ENCODE peak calls at places on chromosomes 13 and 19, in four cellular contexts. C, R, J and D are unnamed samples.

GRCh38 chr13:28819748-28820098 is 416 bp upstream of the MTUS2 start:
- DNase-seq in C (peak), R (no peak), J (peak), D (no peak)

GRCh38 chr13:59409211-59409610 is 754.5 kb downstream of the DIAPH3 start:
- DNase-seq in C (no peak), R (no peak), J (peak), D (peak)

GRCh38 chr19:6273701-6274601 is 5.8 kb downstream of the MLLT1 start:
- DNase-seq in C (peak), R (peak), J (peak), D (no peak)

GRCh38 chr13:29707876-29708543 is 112.5 kb upstream of the SLC7A1 start:
- DNase-seq in C (peak), R (no peak), J (peak), D (peak)

GRCh38 chr19:52188822-52189744 is 769 bp upstream of the PPP2R1A start:
- DNase-seq in C (no peak), R (no peak), J (no peak), D (peak)

GRCh38 chr19:34321735-34322134 is 43.3 kb upstream of the GPI start:
- DNase-seq in C (no peak), R (no peak), J (no peak), D (no peak)

GRCh38 chr19:33048806-33049676 is 15.6 kb downstream of the RHPN2 start:
- DNase-seq in C (no peak), R (no peak), J (no peak), D (no peak)

GRCh38 chr19:45403781-45404556 is 900 bp downstream of the PPP1R13L start:
- DNase-seq in C (peak), R (no peak), J (no peak), D (no peak)

GRCh38 chr19:4059931-4060620 is 6.6 kb downstream of the ZBTB7A start:
- DNase-seq in C (no peak), R (peak), J (no peak), D (no peak)

GRCh38 chr19:1624458-1624857 is 19.2 kb upstream of the UQCR11 start:
- DNase-seq in C (peak), R (peak), J (peak), D (no peak)

GRCh38 chr13:110387451-110388140 is 80.5 kb downstream of the COL4A2 start:
- DNase-seq in C (peak), R (peak), J (peak), D (no peak)

GRCh38 chr13:112813552-112813951 is 123.7 kb downstream of the ATP11A start:
- DNase-seq in C (no peak), R (no peak), J (no peak), D (no peak)

GRCh38 chr13:33015791-33016323 is 366 bp upstream of the KL start:
- DNase-seq in C (no peak), R (peak), J (no peak), D (no peak)

GRCh38 chr13:47004552-47004951 is 107.7 kb upstream of the HTR2A start:
- DNase-seq in C (no peak), R (no peak), J (no peak), D (no peak)

GRCh38 chr13:66995366-66995663 is 234.8 kb downstream of the PCDH9 start:
- DNase-seq in C (no peak), R (no peak), J (no peak), D (no peak)

GRCh38 chr19:33795370-33796163 is 1.1 kb upstream of the KCTD15 start:
- DNase-seq in C (peak), R (peak), J (peak), D (no peak)

GRCh38 chr19:42846597-42846996 is 32.9 kb downstream of the PSG1 start:
- DNase-seq in C (no peak), R (no peak), J (no peak), D (no peak)

DNA sequence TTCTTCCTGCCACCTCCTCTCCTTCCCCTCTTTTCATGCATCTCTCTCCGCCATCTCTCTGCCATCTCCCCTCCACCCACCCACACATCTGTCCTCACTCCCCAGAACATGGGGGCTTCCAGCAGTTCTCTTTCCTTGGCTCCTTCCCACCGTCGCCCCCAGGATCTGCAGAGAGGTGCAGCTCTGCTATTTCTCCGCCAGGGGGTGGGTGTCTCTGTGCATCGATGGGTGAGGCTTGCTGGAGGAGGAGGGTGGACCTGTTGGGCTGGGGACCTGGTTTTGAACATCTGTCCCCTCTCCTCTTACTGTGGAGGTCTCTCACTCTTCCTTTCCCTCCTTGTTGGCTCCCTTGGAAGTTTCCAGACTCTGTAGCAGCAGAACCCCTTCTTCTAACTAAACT is 51.7 kb downstream of the MYH14 start:
- DNase-seq in C (no peak), R (no peak), J (no peak), D (no peak)
- TF ChIP-seq CTCF in C (no peak), R (no peak), J (no peak), D (peak)

DNA sequence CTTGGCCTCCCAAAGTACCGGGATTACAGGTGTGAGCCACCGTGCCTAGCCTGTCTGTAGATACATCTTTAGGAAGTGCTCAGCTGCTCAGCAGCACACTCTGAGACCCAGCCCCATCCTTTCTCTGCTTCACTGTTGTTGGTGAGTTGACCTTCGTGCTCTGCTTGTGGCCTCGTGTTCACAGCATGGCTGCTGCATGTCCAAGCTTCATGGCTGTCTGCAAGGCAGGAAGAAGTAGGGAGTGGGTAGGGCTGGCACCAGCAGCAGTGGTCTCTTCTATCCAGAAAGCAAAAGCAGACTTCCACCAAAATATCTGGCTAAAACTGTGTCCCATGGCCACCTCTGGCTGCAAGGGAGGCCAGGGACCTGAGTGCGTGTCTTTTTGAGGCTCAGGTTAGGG is 14.2 kb downstream of the B3GNT8 start:
- DNase-seq in C (no peak), R (no peak), J (no peak), D (no peak)
- H3K27ac ChIP-seq in C (peak), R (no peak), J (no peak), D (no peak)

GRCh38 chr13:61466280-61466679 is 50.6 kb upstream of the PCDH20 start:
- DNase-seq in C (no peak), R (no peak), J (no peak), D (no peak)
- TF ChIP-seq CTCF in C (no peak), R (no peak), J (peak), D (no peak)

DNA sequence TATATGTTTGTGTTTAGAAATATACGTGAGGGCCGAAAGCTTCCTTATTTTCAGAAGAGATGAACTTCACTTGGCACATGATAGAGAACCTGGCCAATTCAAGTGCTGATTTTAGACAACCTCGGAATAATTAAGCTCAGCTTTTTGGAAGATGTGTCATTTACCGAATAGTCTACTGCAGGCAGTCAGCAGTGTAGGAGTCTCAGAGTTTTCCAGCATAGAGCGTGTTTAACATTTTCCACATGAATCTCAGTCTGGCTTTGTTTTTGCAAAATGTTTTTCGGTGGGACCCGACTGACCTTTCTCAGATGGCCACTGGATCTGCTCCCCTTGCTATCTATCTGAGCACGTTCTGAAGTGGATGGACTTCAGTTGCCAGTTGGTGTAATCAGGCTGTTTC is 4.7 kb downstream of the RNASEH2B start:
- DNase-seq in C (no peak), R (no peak), J (no peak), D (no peak)
- H3K27ac ChIP-seq in C (peak), R (peak), J (no peak), D (no peak)